ENCODE peak calls at places on chromosomes 6 and 20, in nine cellular contexts. A, E, X, Z, S, R, J, B and G are unnamed samples.
A peak's percentile ranks its signal among the peaks of the same experiment; 100 is the strongest.

GRCh38 chr6:159760602-159761057 is 1.2 kb upstream of the ACAT2 start:
- DNase-seq in B (peak; percentile 71), A (no peak), Z (peak; percentile 31), J (no peak), E (peak; percentile 78), S (no peak), R (no peak), X (no peak), G (no peak)

GRCh38 chr20:32004963-32005362 is 5.3 kb upstream of the CCM2L start:
- DNase-seq in J (no peak), R (no peak), Z (no peak), X (no peak), E (peak; percentile 55), S (no peak), B (peak; percentile 74), A (no peak), G (peak; percentile 7)

GRCh38 chr6:80988892-80989291 is 763.6 kb downstream of the TENT5A start:
- DNase-seq in E (no peak), X (no peak), Z (no peak), B (no peak), J (no peak), S (no peak), A (no peak), R (no peak), G (no peak)

GRCh38 chr6:147434508-147434907 is 74.0 kb upstream of the SAMD5 start:
- DNase-seq in A (no peak), S (no peak), B (no peak), X (no peak), R (no peak), E (peak; percentile 19), J (no peak), Z (peak; percentile 2), G (peak; percentile 2)

GRCh38 chr6:30424549-30424948 is 64.8 kb upstream of the HLA-E start:
- DNase-seq in Z (no peak), B (no peak), S (no peak), R (no peak), X (no peak), E (no peak), A (no peak), J (no peak), G (no peak)

GRCh38 chr20:34647737-34648136 is 29.2 kb downstream of the PIGU start:
- DNase-seq in B (no peak), R (no peak), Z (no peak), X (no peak), J (no peak), E (no peak), A (no peak), S (no peak), G (no peak)

GRCh38 chr6:155782320-155782730 is 326.7 kb upstream of the NOX3 start:
- DNase-seq in R (no peak), Z (peak; percentile 60), S (no peak), E (peak; percentile 93), A (no peak), J (no peak), X (no peak), B (peak; percentile 42), G (peak; percentile 91)

GRCh38 chr6:34664270-34664971 is 32.1 kb downstream of the ILRUN start:
- DNase-seq in R (no peak), A (no peak), B (peak; percentile 14), S (no peak), J (no peak), X (no peak), Z (no peak), E (peak; percentile 77), G (no peak)

GRCh38 chr6:127300411-127300810 is 33.7 kb downstream of the RNF146 start:
- DNase-seq in E (peak; percentile 88), X (no peak), A (no peak), R (no peak), Z (peak; percentile 58), S (no peak), B (peak; percentile 38), J (no peak), G (peak; percentile 75)